ENCODE peak calls at places on chromosomes 12 and 14, in six cellular contexts. M is fibroblast of pulmonary artery, X is hepatocyte, L is uterus, Q is HL-60, U is thoracic aorta. O is an unnamed sample.

GRCh38 chr12:100295764-100296555 is 29.0 kb downstream of the SCYL2 start:
- DNase-seq in M (peak), X (no peak), L (no peak), Q (no peak), U (no peak), O (no peak)

GRCh38 chr12:21026302-21026701 is 104.7 kb upstream of the SLCO1B1 start:
- DNase-seq in M (no peak), X (no peak), L (no peak), Q (no peak), U (no peak), O (no peak)

GRCh38 chr14:94394025-94394493 is 5.7 kb upstream of the SERPINA1 start:
- DNase-seq in M (no peak), X (no peak), L (no peak), Q (no peak), U (no peak), O (no peak)

GRCh38 chr14:50837850-50838470 is 7.0 kb upstream of the NIN start:
- DNase-seq in M (no peak), X (no peak), L (no peak), Q (no peak), U (no peak), O (no peak)

GRCh38 chr14:96893966-96894622 is 96.9 kb downstream of the VRK1 start:
- DNase-seq in M (no peak), X (no peak), L (no peak), Q (no peak), U (no peak), O (no peak)

GRCh38 chr12:24773996-24774395 is 174.9 kb downstream of the BCAT1 start:
- DNase-seq in M (no peak), X (no peak), L (no peak), Q (no peak), U (no peak), O (no peak)

GRCh38 chr12:52020539-52021336 is 14.0 kb downstream of the TAMALIN start:
- DNase-seq in M (peak), X (peak), L (no peak), Q (peak), U (no peak), O (no peak)

GRCh38 chr12:64080319-64081008 is 141.6 kb downstream of the KICS2 start:
- DNase-seq in M (no peak), X (peak), L (no peak), Q (no peak), U (no peak), O (no peak)

GRCh38 chr12:80838708-80839107 is 99.0 kb downstream of the LIN7A start:
- DNase-seq in M (no peak), X (no peak), L (no peak), Q (no peak), U (no peak), O (no peak)

GRCh38 chr12:49674318-49674985 is 32.8 kb downstream of the FMNL3 start:
- DNase-seq in M (peak), X (no peak), L (no peak), Q (no peak), U (no peak), O (no peak)

GRCh38 chr14:104600805-104601204 is 3.8 kb downstream of the TMEM179 start:
- DNase-seq in M (no peak), X (no peak), L (no peak), Q (no peak), U (no peak), O (no peak)

GRCh38 chr12:58814036-58814435 is 106.3 kb downstream of the LRIG3 start:
- DNase-seq in M (peak), X (no peak), L (no peak), Q (no peak), U (no peak), O (no peak)

GRCh38 chr12:102468261-102468940 is 12.0 kb downstream of the IGF1 start:
- DNase-seq in M (no peak), X (peak), L (no peak), Q (no peak), U (no peak), O (no peak)

GRCh38 chr14:74048291-74048690 is 29.1 kb downstream of the BBOF1 start:
- DNase-seq in M (no peak), X (peak), L (no peak), Q (no peak), U (no peak), O (no peak)

GRCh38 chr14:104968153-104968527 is 10.0 kb downstream of the AHNAK2 start:
- DNase-seq in M (peak), X (peak), L (peak), Q (no peak), U (no peak), O (peak)

GRCh38 chr12:100857418-100857817 is 62.8 kb downstream of the ANO4 start:
- DNase-seq in M (no peak), X (no peak), L (no peak), Q (no peak), U (no peak), O (no peak)

GRCh38 chr12:69821441-69822204 is 3.4 kb upstream of the MYRFL start:
- DNase-seq in M (peak), X (no peak), L (no peak), Q (no peak), U (no peak), O (no peak)

GRCh38 chr12:132827763-132828703 is 636 bp downstream of the GOLGA3 start:
- DNase-seq in M (peak), X (peak), L (peak), Q (peak), U (peak), O (peak)

GRCh38 chr12:83634726-83635267 is 948.1 kb downstream of the TMTC2 start:
- DNase-seq in M (no peak), X (no peak), L (no peak), Q (no peak), U (no peak), O (no peak)

GRCh38 chr12:34402228-34402898 is 380.1 kb downstream of the ALG10 start:
- DNase-seq in M (no peak), X (peak), L (peak), Q (no peak), U (no peak), O (peak)

GRCh38 chr12:89765959-89766824 is 57.6 kb upstream of the ATP2B1 start:
- DNase-seq in M (no peak), X (no peak), L (no peak), Q (no peak), U (no peak), O (no peak)

GRCh38 chr14:68245146-68246073 is 425.8 kb downstream of the RAD51B start:
- DNase-seq in M (peak), X (peak), L (peak), Q (no peak), U (no peak), O (no peak)

GRCh38 chr12:65907465-65907864 is 83.2 kb downstream of the HMGA2 start:
- DNase-seq in M (no peak), X (no peak), L (no peak), Q (no peak), U (no peak), O (no peak)

GRCh38 chr12:8948711-8949524 is 527 bp downstream of the M6PR start:
- DNase-seq in M (peak), X (peak), L (no peak), Q (peak), U (no peak), O (no peak)

GRCh38 chr14:39876935-39877334 is 444.7 kb upstream of the FBXO33 start:
- DNase-seq in M (no peak), X (no peak), L (no peak), Q (no peak), U (no peak), O (no peak)

GRCh38 chr14:29236848-29237247 is 470.3 kb downstream of the FOXG1 start:
- DNase-seq in M (peak), X (no peak), L (no peak), Q (no peak), U (no peak), O (no peak)

GRCh38 chr12:2764398-2764797 is 30.4 kb upstream of the FKBP4 start:
- DNase-seq in M (no peak), X (no peak), L (no peak), Q (no peak), U (no peak), O (no peak)

GRCh38 chr14:102209224-102209966 is 69.7 kb downstream of the WDR20 start:
- DNase-seq in M (peak), X (peak), L (no peak), Q (no peak), U (no peak), O (no peak)

DNA sequence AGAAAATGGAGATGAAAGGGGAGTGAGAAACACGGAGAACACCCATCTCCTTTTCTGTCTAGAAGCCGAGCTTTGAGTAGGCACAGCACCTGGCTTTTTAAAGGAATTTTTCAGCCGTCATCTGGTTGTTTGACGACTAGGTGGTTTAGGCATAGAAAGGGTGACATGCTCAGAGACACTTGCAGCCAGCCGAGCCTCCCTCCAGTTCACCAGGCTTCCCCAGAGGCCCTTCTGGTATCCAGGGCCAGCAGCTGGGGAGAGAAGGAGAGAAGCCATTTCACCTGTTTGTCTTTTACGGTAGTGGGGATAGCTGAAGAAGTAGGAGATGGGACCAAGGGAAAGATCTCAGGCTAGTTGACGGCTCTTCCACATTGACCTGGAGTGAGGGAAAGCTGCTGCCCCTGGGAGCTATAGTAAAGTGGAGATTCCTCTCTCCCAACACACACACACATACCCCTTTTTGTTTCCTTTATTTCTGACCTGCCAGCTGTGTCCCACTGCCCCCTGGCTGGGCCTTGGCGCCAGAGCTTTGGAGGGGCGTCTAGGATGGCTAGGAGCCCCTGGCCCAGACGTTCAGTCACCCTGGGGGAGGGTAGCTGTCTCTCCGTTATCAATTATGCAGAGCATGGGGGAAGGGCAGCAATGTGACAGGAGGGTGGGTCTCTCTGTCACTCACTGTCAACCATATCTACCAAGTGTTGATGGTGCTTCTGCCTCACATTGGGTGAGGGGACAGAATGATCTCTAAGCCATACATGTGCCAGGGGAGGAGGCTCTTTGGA is 5.5 kb downstream of the MAP3K12 start:
- DNase-seq in M (no peak), X (no peak), L (no peak), Q (no peak), U (no peak), O (peak)
- H3K4me3 ChIP-seq in M (peak), X (peak), L (peak), Q (no peak), U (peak), O (peak)

DNA sequence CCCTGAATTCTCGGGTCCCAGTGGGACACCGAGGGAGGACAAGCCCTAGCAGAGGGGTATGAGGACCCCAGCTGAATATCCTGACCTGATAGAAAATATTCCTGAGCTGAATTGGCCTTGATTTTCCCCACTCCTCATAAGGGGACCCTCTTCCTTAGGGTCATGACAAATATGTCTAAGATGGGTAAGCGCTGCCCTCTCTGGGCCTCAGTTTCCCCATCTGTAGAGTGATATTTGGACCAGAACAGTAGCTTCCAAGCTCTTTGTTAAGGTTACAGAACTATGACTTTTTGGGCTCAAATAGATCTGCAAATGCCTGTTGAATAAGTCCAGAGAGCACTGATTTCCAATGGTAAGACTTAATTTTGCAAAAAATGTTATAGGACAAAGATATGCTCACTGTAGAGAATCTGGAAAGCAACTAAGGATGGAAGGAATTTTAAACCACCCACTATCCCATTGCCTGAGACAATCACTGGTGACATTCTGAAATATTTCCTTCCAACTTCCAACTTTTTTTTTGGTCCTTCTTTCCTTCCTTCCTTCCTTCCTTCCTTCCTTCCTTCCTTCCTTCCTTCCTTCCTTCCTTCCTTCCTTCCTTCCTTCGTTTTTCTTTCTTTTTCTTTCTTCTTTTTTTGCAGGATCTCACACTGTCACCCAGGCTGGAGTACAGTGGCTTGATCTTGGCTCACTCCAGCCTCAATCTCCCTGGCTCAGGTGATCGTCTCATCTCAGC is 32.0 kb downstream of the MYL2 start:
- DNase-seq in M (no peak), X (no peak), L (no peak), Q (no peak), U (no peak), O (no peak)
- TF ChIP-seq CTCF in M (no peak), X (no peak), L (no peak), Q (no peak), U (peak), O (no peak)

GRCh38 chr12:104805186-104805585 is 152.9 kb downstream of the SLC41A2 start:
- DNase-seq in M (peak), X (no peak), L (no peak), Q (no peak), U (no peak), O (no peak)
- H3K4me3 ChIP-seq in M (no peak), X (no peak), L (no peak), Q (no peak), U (no peak), O (no peak)

GRCh38 chr14:95876769-95877490 is at the start of gene TUNAR:
- DNase-seq in M (peak), X (no peak), L (no peak), Q (no peak), U (no peak), O (no peak)
- TF ChIP-seq CTCF in M (peak), X (no peak), L (no peak), Q (no peak), U (peak), O (no peak)

GRCh38 chr12:121294151-121294889 is 2.2 kb downstream of the CAMKK2 start:
- DNase-seq in M (no peak), X (no peak), L (no peak), Q (no peak), U (no peak), O (no peak)
- H3K4me3 ChIP-seq in M (no peak), X (no peak), L (no peak), Q (peak), U (no peak), O (no peak)

O was measured in tibial artery.